ENCODE peak calls at places on chromosomes 5 and 9, in nine cellular contexts. One of them, this sample, is unnamed.

GRCh38 chr9:16133556-16134227 is 580.8 kb downstream of the CCDC171 start:
- DNase-seq in transverse colon: peak; percentile 20
- DNase-seq in HCT116: peak; percentile 70
- DNase-seq in aorta: no peak
- DNase-seq in adrenal gland: peak; percentile 71
- DNase-seq in upper lobe of right lung: no peak
- DNase-seq in colonic mucosa: peak; percentile 40
- DNase-seq in heart left ventricle: no peak
- DNase-seq in cardiac muscle cell: peak; percentile 82
- DNase-seq in this sample: peak; percentile 62

GRCh38 chr9:97786341-97786740 is 66.7 kb upstream of the FOXE1 start:
- DNase-seq in HCT116: peak; percentile 19
- DNase-seq in cardiac muscle cell: no peak
- DNase-seq in colonic mucosa: no peak
- DNase-seq in aorta: no peak
- DNase-seq in transverse colon: no peak
- DNase-seq in heart left ventricle: no peak
- DNase-seq in adrenal gland: no peak
- DNase-seq in upper lobe of right lung: no peak
- DNase-seq in this sample: no peak

GRCh38 chr9:93645149-93645889 is 68.9 kb downstream of the PHF2 start:
- DNase-seq in aorta: peak; percentile 33
- DNase-seq in transverse colon: peak; percentile 4
- DNase-seq in upper lobe of right lung: peak; percentile 45
- DNase-seq in heart left ventricle: peak; percentile 54
- DNase-seq in colonic mucosa: no peak
- DNase-seq in HCT116: no peak
- DNase-seq in cardiac muscle cell: no peak
- DNase-seq in adrenal gland: no peak
- DNase-seq in this sample: no peak

GRCh38 chr5:122656577-122656976 is 118.3 kb upstream of the SNX2 start:
- DNase-seq in aorta: no peak
- DNase-seq in cardiac muscle cell: no peak
- DNase-seq in adrenal gland: no peak
- DNase-seq in HCT116: no peak
- DNase-seq in heart left ventricle: no peak
- DNase-seq in colonic mucosa: no peak
- DNase-seq in transverse colon: no peak
- DNase-seq in upper lobe of right lung: no peak
- DNase-seq in this sample: no peak

GRCh38 chr5:169280286-169280685 is 20.7 kb downstream of the SLIT3 start:
- DNase-seq in HCT116: no peak
- DNase-seq in transverse colon: no peak
- DNase-seq in cardiac muscle cell: no peak
- DNase-seq in colonic mucosa: no peak
- DNase-seq in heart left ventricle: no peak
- DNase-seq in aorta: no peak
- DNase-seq in adrenal gland: no peak
- DNase-seq in upper lobe of right lung: no peak
- DNase-seq in this sample: no peak

GRCh38 chr5:136615251-136615650 is 249.9 kb upstream of the TRPC7 start:
- DNase-seq in colonic mucosa: no peak
- DNase-seq in cardiac muscle cell: no peak
- DNase-seq in heart left ventricle: no peak
- DNase-seq in aorta: no peak
- DNase-seq in HCT116: no peak
- DNase-seq in transverse colon: no peak
- DNase-seq in upper lobe of right lung: no peak
- DNase-seq in adrenal gland: no peak
- DNase-seq in this sample: no peak

GRCh38 chr5:39274388-39275085 is 55.2 kb upstream of the FYB1 start:
- DNase-seq in cardiac muscle cell: no peak
- DNase-seq in adrenal gland: no peak
- DNase-seq in transverse colon: no peak
- DNase-seq in aorta: no peak
- DNase-seq in heart left ventricle: no peak
- DNase-seq in HCT116: no peak
- DNase-seq in upper lobe of right lung: no peak
- DNase-seq in colonic mucosa: no peak
- DNase-seq in this sample: no peak

GRCh38 chr5:106862450-106863193 is 808.1 kb downstream of the EFNA5 start:
- DNase-seq in adrenal gland: no peak
- DNase-seq in cardiac muscle cell: peak; percentile 17
- DNase-seq in aorta: no peak
- DNase-seq in heart left ventricle: no peak
- DNase-seq in HCT116: no peak
- DNase-seq in transverse colon: no peak
- DNase-seq in upper lobe of right lung: no peak
- DNase-seq in colonic mucosa: no peak
- DNase-seq in this sample: peak; percentile 61

DNA sequence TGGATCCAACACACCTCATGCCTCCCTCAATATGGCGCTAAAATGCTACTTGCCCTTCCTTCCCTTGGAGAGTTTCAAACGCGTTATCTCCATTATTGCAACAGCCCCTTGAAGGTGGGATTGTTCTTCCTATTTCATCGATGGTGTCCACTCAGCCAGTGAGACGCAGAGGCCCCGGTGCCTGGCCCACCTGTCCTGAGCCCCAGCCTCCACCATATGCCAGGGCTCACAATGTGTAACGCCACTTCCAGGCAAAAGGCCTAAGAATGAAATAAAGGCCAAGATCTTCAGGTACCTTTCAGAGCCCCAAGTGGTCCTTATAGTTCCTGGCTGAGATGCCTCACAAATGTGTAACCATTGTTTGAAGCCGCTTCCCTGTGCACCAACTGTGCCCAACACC is 170.7 kb upstream of the PHYKPL start:
- DNase-seq in aorta: no peak
- DNase-seq in adrenal gland: no peak
- DNase-seq in cardiac muscle cell: no peak
- DNase-seq in HCT116: no peak
- DNase-seq in upper lobe of right lung: no peak
- DNase-seq in colonic mucosa: no peak
- DNase-seq in transverse colon: no peak
- DNase-seq in heart left ventricle: no peak
- DNase-seq in this sample: no peak
- H3K4me1 ChIP-seq in aorta: no peaks in the 10 kb centered on the region
- H3K4me1 ChIP-seq in adrenal gland: no peaks in the 10 kb centered on the region
- H3K4me1 ChIP-seq in cardiac muscle cell: no peaks in the 10 kb centered on the region
- H3K4me1 ChIP-seq in HCT116: no peaks in the 10 kb centered on the region
- H3K4me1 ChIP-seq in upper lobe of right lung: no peaks in the 10 kb centered on the region
- H3K4me1 ChIP-seq in colonic mucosa: no peaks in the 10 kb centered on the region
- H3K4me1 ChIP-seq in transverse colon: no peaks in the 10 kb centered on the region
- H3K4me1 ChIP-seq in heart left ventricle: no peaks in the 10 kb centered on the region
- H3K4me1 ChIP-seq in this sample: no peaks in the 10 kb centered on the region

GRCh38 chr5:95808013-95808685 is 14.4 kb downstream of the GLRX start:
- DNase-seq in transverse colon: peak; percentile 74
- DNase-seq in heart left ventricle: no peak
- DNase-seq in aorta: no peak
- DNase-seq in cardiac muscle cell: no peak
- DNase-seq in upper lobe of right lung: no peak
- DNase-seq in adrenal gland: no peak
- DNase-seq in colonic mucosa: peak; percentile 87
- DNase-seq in HCT116: no peak
- DNase-seq in this sample: no peak

GRCh38 chr5:95808686-95809413 is 13.7 kb downstream of the GLRX start:
- DNase-seq in heart left ventricle: peak; percentile 88
- DNase-seq in aorta: peak; percentile 89
- DNase-seq in HCT116: no peak
- DNase-seq in upper lobe of right lung: no peak
- DNase-seq in transverse colon: peak; percentile 82
- DNase-seq in cardiac muscle cell: peak; percentile 43
- DNase-seq in adrenal gland: peak; percentile 57
- DNase-seq in colonic mucosa: peak; percentile 75
- DNase-seq in this sample: no peak

GRCh38 chr5:95812100-95812472 is 10.4 kb downstream of the GLRX start:
- DNase-seq in aorta: peak; percentile 59
- DNase-seq in adrenal gland: peak; percentile 83
- DNase-seq in transverse colon: no peak
- DNase-seq in heart left ventricle: no peak
- DNase-seq in colonic mucosa: no peak
- DNase-seq in HCT116: no peak
- DNase-seq in upper lobe of right lung: no peak
- DNase-seq in cardiac muscle cell: peak; percentile 61
- DNase-seq in this sample: no peak

GRCh38 chr5:95809414-95809960 is 13.0 kb downstream of the GLRX start:
- DNase-seq in adrenal gland: peak; percentile 77
- DNase-seq in upper lobe of right lung: no peak
- DNase-seq in cardiac muscle cell: no peak
- DNase-seq in transverse colon: peak; percentile 52
- DNase-seq in aorta: no peak
- DNase-seq in HCT116: no peak
- DNase-seq in colonic mucosa: no peak
- DNase-seq in heart left ventricle: no peak
- DNase-seq in this sample: no peak

GRCh38 chr5:95810305-95811125 is 12.0 kb downstream of the GLRX start:
- DNase-seq in aorta: no peak
- DNase-seq in adrenal gland: no peak
- DNase-seq in transverse colon: no peak
- DNase-seq in upper lobe of right lung: no peak
- DNase-seq in HCT116: no peak
- DNase-seq in cardiac muscle cell: no peak
- DNase-seq in heart left ventricle: no peak
- DNase-seq in colonic mucosa: no peak
- DNase-seq in this sample: no peak
- H3K27ac ChIP-seq in aorta: no peak overlapping the region
- H3K27ac ChIP-seq in adrenal gland: peak overlapping the region; percentile 76
- H3K27ac ChIP-seq in transverse colon: peak overlapping the region; percentile 72
- H3K27ac ChIP-seq in upper lobe of right lung: peak overlapping the region; percentile 51
- H3K27ac ChIP-seq in HCT116: no peak overlapping the region
- H3K27ac ChIP-seq in cardiac muscle cell: peak overlapping the region; percentile 80
- H3K27ac ChIP-seq in heart left ventricle: peak overlapping the region; percentile 84
- H3K27ac ChIP-seq in colonic mucosa: peak overlapping the region; percentile 58
- H3K27ac ChIP-seq in this sample: no peak overlapping the region

DNA sequence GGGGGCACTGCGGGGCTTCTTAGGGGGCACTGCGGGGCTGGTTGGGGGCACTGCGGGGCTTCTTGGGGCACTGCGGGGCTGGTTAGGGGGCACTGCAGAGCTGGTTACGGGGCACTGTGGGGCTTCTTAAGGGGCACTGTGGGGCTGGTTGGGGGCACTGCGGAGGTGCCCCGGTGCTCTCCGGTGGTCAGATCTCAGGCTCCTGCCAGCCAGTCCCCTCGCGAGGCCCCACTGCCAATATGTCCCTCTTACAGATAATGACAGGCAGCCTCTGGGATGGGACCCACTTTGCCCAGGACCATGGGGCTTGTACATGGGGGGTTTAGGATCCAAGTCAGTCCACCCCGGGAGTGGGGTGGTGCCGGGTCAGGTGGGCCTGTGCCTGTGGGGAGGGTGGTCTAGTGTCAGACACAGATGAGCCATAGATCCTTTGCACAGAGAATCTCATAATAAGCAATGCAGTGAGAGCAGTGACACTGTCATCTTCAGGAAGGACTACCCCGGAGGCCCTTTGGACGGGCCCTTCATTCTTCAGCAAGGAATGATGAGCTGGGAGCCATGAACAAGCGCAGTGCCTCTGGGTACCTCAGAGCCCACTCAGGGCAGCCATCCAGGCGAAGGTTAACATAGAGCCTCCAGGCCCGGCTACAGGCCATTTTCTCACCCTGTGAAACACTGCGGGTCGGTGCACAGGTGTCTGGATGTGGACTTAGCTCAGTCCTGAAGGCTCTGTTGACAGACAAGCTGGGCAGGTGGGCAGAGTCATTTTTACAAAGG is 38.2 kb downstream of the COL5A1 start:
- DNase-seq in aorta: no peak
- DNase-seq in adrenal gland: no peak
- DNase-seq in transverse colon: no peak
- DNase-seq in HCT116: no peak
- DNase-seq in cardiac muscle cell: no peak
- DNase-seq in upper lobe of right lung: peak; percentile 56
- DNase-seq in colonic mucosa: no peak
- DNase-seq in heart left ventricle: no peak
- DNase-seq in this sample: no peak
- H3K4me1 ChIP-seq in aorta: no peaks in the 10 kb centered on the region
- H3K4me1 ChIP-seq in adrenal gland: no peaks in the 10 kb centered on the region
- H3K4me1 ChIP-seq in transverse colon: peaks cover 16% of the 10 kb centered on the region
- H3K4me1 ChIP-seq in HCT116: no peaks in the 10 kb centered on the region
- H3K4me1 ChIP-seq in cardiac muscle cell: peaks cover 32% of the 10 kb centered on the region
- H3K4me1 ChIP-seq in upper lobe of right lung: no peaks in the 10 kb centered on the region
- H3K4me1 ChIP-seq in colonic mucosa: no peaks in the 10 kb centered on the region
- H3K4me1 ChIP-seq in heart left ventricle: no peaks in the 10 kb centered on the region
- H3K4me1 ChIP-seq in this sample: peaks cover 15% of the 10 kb centered on the region

GRCh38 chr9:14670718-14671117 is 22.5 kb downstream of the ZDHHC21 start:
- DNase-seq in HCT116: no peak
- DNase-seq in transverse colon: no peak
- DNase-seq in upper lobe of right lung: no peak
- DNase-seq in colonic mucosa: no peak
- DNase-seq in cardiac muscle cell: no peak
- DNase-seq in aorta: no peak
- DNase-seq in heart left ventricle: no peak
- DNase-seq in adrenal gland: no peak
- DNase-seq in this sample: no peak

GRCh38 chr9:14674630-14675029 is 18.6 kb downstream of the ZDHHC21 start:
- DNase-seq in cardiac muscle cell: no peak
- DNase-seq in aorta: no peak
- DNase-seq in transverse colon: no peak
- DNase-seq in adrenal gland: no peak
- DNase-seq in heart left ventricle: no peak
- DNase-seq in colonic mucosa: no peak
- DNase-seq in HCT116: no peak
- DNase-seq in upper lobe of right lung: no peak
- DNase-seq in this sample: no peak

GRCh38 chr9:14671327-14671840 is 21.8 kb downstream of the ZDHHC21 start:
- DNase-seq in aorta: no peak
- DNase-seq in upper lobe of right lung: no peak
- DNase-seq in cardiac muscle cell: no peak
- DNase-seq in transverse colon: no peak
- DNase-seq in adrenal gland: no peak
- DNase-seq in colonic mucosa: no peak
- DNase-seq in HCT116: no peak
- DNase-seq in heart left ventricle: no peak
- DNase-seq in this sample: no peak
- H3K27ac ChIP-seq in aorta: no peak overlapping the region
- H3K27ac ChIP-seq in upper lobe of right lung: no peak overlapping the region
- H3K27ac ChIP-seq in cardiac muscle cell: no peak overlapping the region
- H3K27ac ChIP-seq in transverse colon: no peak overlapping the region
- H3K27ac ChIP-seq in adrenal gland: no peak overlapping the region
- H3K27ac ChIP-seq in colonic mucosa: no peak overlapping the region
- H3K27ac ChIP-seq in HCT116: no peak overlapping the region
- H3K27ac ChIP-seq in heart left ventricle: no peak overlapping the region
- H3K27ac ChIP-seq in this sample: no peak overlapping the region

DNA sequence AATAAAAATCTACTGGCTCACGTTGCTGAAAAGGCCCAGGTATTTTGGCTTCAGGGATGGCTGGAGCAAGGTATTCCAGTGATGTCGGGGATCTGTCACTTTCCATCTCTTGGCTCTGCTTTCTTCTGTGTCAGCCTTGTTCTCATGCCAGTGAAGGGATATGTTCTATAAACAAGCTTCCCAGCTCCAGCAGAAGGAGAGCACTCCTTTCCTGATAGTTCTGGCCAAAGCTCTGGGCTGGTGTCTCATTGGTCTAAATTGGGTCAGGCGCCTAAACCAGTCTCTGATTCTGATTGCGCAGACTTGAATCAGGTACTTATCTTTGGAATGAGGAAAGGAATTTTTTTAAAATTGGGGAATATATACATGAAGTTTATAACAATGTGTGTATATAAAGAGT is 5.1 kb downstream of the SNX30 start:
- DNase-seq in aorta: no peak
- DNase-seq in transverse colon: no peak
- DNase-seq in upper lobe of right lung: no peak
- DNase-seq in HCT116: no peak
- DNase-seq in colonic mucosa: peak; percentile 39
- DNase-seq in adrenal gland: no peak
- DNase-seq in heart left ventricle: no peak
- DNase-seq in cardiac muscle cell: no peak
- DNase-seq in this sample: no peak
- H3K4me1 ChIP-seq in aorta: no peaks in the 10 kb centered on the region
- H3K4me1 ChIP-seq in transverse colon: peaks cover 42% of the 10 kb centered on the region
- H3K4me1 ChIP-seq in upper lobe of right lung: peaks cover 52% of the 10 kb centered on the region
- H3K4me1 ChIP-seq in HCT116: peaks cover 22% of the 10 kb centered on the region
- H3K4me1 ChIP-seq in colonic mucosa: peaks cover 28% of the 10 kb centered on the region
- H3K4me1 ChIP-seq in adrenal gland: no peaks in the 10 kb centered on the region
- H3K4me1 ChIP-seq in heart left ventricle: peaks cover 15% of the 10 kb centered on the region
- H3K4me1 ChIP-seq in cardiac muscle cell: no peaks in the 10 kb centered on the region
- H3K4me1 ChIP-seq in this sample: no peaks in the 10 kb centered on the region

This sample was measured in SJCRH30.